ENCODE peak calls at places on chromosomes 6 and 20, in six cellular contexts. E is cardiac muscle cell, F is Peyer's patch, B is lung, K is stomach, Z is fibroblast of pulmonary artery. R is an unnamed sample.

GRCh38 chr20:41889871-41890224 is 271.7 kb upstream of the CHD6 start:
- DNase-seq in E (no peak), Z (no peak), B (no peak), F (no peak), K (no peak), R (no peak)

GRCh38 chr6:158789115-158789917 is 29.9 kb downstream of the EZR start:
- DNase-seq in K (peak), B (no peak), Z (no peak), F (no peak), E (no peak), R (no peak)

GRCh38 chr20:32231847-32232246 is 24.2 kb downstream of the POFUT1 start:
- DNase-seq in Z (peak), F (no peak), E (no peak), K (no peak), B (no peak), R (no peak)

GRCh38 chr6:78483546-78483945 is 383.8 kb upstream of the IRAK1BP1 start:
- DNase-seq in K (no peak), Z (peak), F (no peak), B (no peak), E (no peak), R (no peak)

GRCh38 chr6:33417127-33417902 is 592 bp downstream of the CUTA start:
- DNase-seq in F (peak), E (peak), K (no peak), Z (peak), B (no peak), R (no peak)

GRCh38 chr6:157556671-157557430 is 175.9 kb downstream of the ZDHHC14 start:
- DNase-seq in Z (no peak), F (no peak), B (no peak), K (peak), E (no peak), R (no peak)

GRCh38 chr6:94349227-94349626 is 929.9 kb upstream of the EPHA7 start:
- DNase-seq in B (no peak), E (no peak), Z (no peak), F (no peak), K (no peak), R (no peak)

GRCh38 chr6:79413562-79414002 is 123.6 kb downstream of the LCA5 start:
- DNase-seq in B (no peak), F (no peak), Z (peak), K (no peak), E (no peak), R (no peak)

GRCh38 chr20:44026932-44027685 is 112.5 kb downstream of the TOX2 start:
- DNase-seq in B (no peak), E (no peak), Z (no peak), F (no peak), K (peak), R (no peak)

GRCh38 chr20:62030834-62031434 is 34.7 kb downstream of the TAF4 start:
- DNase-seq in F (no peak), E (no peak), B (no peak), Z (no peak), K (no peak), R (no peak)

GRCh38 chr20:4045741-4046140 is 30.4 kb upstream of the RNF24 start:
- DNase-seq in E (no peak), K (no peak), Z (peak), F (no peak), B (no peak), R (no peak)

GRCh38 chr20:58702859-58703648 is 10.5 kb downstream of the NPEPL1 start:
- DNase-seq in F (no peak), B (no peak), E (no peak), K (no peak), Z (no peak), R (no peak)

GRCh38 chr20:19828233-19828632 is 70.2 kb downstream of the RIN2 start:
- DNase-seq in E (peak), K (no peak), F (no peak), Z (peak), B (no peak), R (peak)

GRCh38 chr20:51385941-51386530 is 156.5 kb downstream of the NFATC2 start:
- DNase-seq in E (peak), F (no peak), B (no peak), K (no peak), Z (peak), R (no peak)

GRCh38 chr20:61956396-61957342 is 109.0 kb downstream of the TAF4 start:
- DNase-seq in E (peak), B (no peak), F (no peak), K (no peak), Z (peak), R (no peak)

GRCh38 chr6:167948716-167949115 is 48.8 kb upstream of the KIF25 start:
- DNase-seq in Z (no peak), B (no peak), E (no peak), F (no peak), K (no peak), R (no peak)

GRCh38 chr6:5582758-5583157 is 321.4 kb downstream of the FARS2 start:
- DNase-seq in Z (no peak), E (no peak), F (no peak), B (no peak), K (no peak), R (no peak)

GRCh38 chr20:1818895-1819294 is 76.3 kb upstream of the SIRPA start:
- DNase-seq in K (no peak), B (no peak), Z (no peak), F (no peak), E (no peak), R (no peak)

GRCh38 chr20:53660947-53661381 is 67.3 kb upstream of the ZNF217 start:
- DNase-seq in Z (no peak), B (no peak), F (no peak), E (no peak), K (no peak), R (no peak)

GRCh38 chr6:77463308-77463880 is at the start of gene HTR1B:
- DNase-seq in K (peak), Z (no peak), F (no peak), E (peak), B (no peak), R (no peak)

GRCh38 chr6:80022803-80023202 is 18.4 kb downstream of the TTK start:
- DNase-seq in Z (peak), B (no peak), K (no peak), F (no peak), E (no peak), R (no peak)

GRCh38 chr20:25198663-25199363 is 3.3 kb downstream of the ENTPD6 start:
- DNase-seq in K (no peak), F (no peak), Z (no peak), E (no peak), B (no peak), R (no peak)

GRCh38 chr6:11298651-11299420 is 66.4 kb upstream of the NEDD9 start:
- DNase-seq in B (no peak), K (peak), E (no peak), Z (peak), F (no peak), R (no peak)

GRCh38 chr6:54810182-54810581 is 36.4 kb upstream of the FAM83B start:
- DNase-seq in F (no peak), Z (no peak), B (no peak), E (no peak), K (no peak), R (no peak)

GRCh38 chr20:47701612-47702011 is 83.7 kb downstream of the SULF2 start:
- DNase-seq in E (no peak), F (no peak), K (no peak), Z (no peak), B (no peak), R (no peak)

GRCh38 chr6:145099713-145100112 is 635.6 kb downstream of the EPM2A start:
- DNase-seq in E (no peak), B (no peak), F (no peak), K (no peak), Z (no peak), R (no peak)

GRCh38 chr6:154815938-154816820 is 83.0 kb downstream of the SCAF8 start:
- DNase-seq in Z (no peak), E (no peak), B (no peak), K (no peak), F (no peak), R (no peak)

GRCh38 chr6:78489874-78490273 is 377.5 kb upstream of the IRAK1BP1 start:
- DNase-seq in K (no peak), Z (peak), B (no peak), E (no peak), F (no peak), R (no peak)

GRCh38 chr6:31466466-31466865 is 31.5 kb upstream of the MICB start:
- DNase-seq in K (no peak), E (no peak), B (no peak), F (no peak), Z (no peak), R (no peak)

GRCh38 chr6:33746651-33747100 is at the start of gene IP6K3:
- DNase-seq in E (peak), F (no peak), K (no peak), B (no peak), Z (no peak), R (no peak)

GRCh38 chr6:46407785-46408530 is 83.3 kb downstream of the RCAN2 start:
- DNase-seq in K (no peak), B (no peak), E (no peak), Z (no peak), F (no peak), R (no peak)

GRCh38 chr6:124226396-124226795 is 422.7 kb downstream of the NKAIN2 start:
- DNase-seq in F (no peak), K (no peak), B (no peak), Z (peak), E (no peak), R (no peak)

GRCh38 chr6:159075506-159076100 is 30.8 kb upstream of the TAGAP start:
- DNase-seq in F (no peak), K (no peak), E (no peak), Z (no peak), B (no peak), R (no peak)

GRCh38 chr20:60219984-60220540 is 261.8 kb downstream of the CDH26 start:
- DNase-seq in B (no peak), E (no peak), K (no peak), F (no peak), Z (no peak), R (no peak)

GRCh38 chr6:113493991-113494390 is 363.2 kb upstream of the MARCKS start:
- DNase-seq in K (no peak), F (no peak), Z (no peak), E (no peak), B (no peak), R (no peak)

GRCh38 chr20:10565191-10565921 is 108.4 kb downstream of the JAG1 start:
- DNase-seq in K (no peak), Z (peak), F (no peak), E (peak), B (no peak), R (no peak)

GRCh38 chr20:62386383-62387218 is at the start of gene RPS21:
- DNase-seq in F (peak), Z (peak), B (peak), K (peak), E (peak), R (peak)

GRCh38 chr6:56241106-56241812 is 6.1 kb downstream of the COL21A1 start:
- DNase-seq in E (no peak), B (no peak), Z (no peak), K (no peak), F (no peak), R (no peak)

DNA sequence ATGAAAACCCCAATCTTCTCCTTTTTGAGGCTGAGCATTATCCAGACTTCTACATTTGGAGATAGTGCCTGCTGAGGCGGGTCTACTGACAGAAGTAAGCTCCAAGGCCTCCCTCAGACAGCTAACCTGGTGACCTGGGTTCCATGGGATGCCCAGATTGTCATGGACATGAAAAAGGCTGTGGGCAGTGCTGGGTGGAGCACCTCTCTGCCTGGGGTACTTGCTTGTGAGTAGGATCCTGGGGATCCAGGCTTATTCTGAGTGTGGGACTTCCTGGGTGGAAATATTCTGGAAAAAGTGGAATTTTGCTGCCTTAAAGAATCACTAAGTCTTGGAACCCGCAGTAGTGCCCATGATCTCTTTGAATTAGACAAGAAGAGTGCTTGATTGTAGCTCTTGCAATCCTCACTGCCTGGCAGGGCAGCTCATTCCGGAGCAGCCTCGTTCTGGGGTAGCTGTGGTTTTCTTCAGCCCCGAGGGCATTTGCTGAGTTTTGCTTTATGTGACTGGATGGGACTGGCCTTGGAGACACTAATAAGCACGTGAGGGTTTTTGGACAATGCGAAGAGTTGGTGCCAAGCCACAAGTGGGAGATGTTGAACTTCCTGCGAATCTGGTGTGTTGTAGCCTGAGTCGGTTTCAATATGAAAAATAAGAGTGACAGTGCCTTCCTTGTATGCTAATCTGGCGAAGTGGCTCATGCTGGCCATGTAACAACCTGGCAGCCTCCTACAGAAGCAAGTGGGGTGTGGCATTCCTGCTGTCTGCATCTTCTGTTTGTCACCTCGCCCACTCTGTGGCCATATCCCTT is 28.2 kb downstream of the SNRNP48 start:
- DNase-seq in E (no peak), K (no peak), Z (peak), F (no peak), B (peak), R (peak)
- TF ChIP-seq CTCF in E (no peak), K (no peak), Z (peak), F (no peak), B (no peak), R (no peak)

DNA sequence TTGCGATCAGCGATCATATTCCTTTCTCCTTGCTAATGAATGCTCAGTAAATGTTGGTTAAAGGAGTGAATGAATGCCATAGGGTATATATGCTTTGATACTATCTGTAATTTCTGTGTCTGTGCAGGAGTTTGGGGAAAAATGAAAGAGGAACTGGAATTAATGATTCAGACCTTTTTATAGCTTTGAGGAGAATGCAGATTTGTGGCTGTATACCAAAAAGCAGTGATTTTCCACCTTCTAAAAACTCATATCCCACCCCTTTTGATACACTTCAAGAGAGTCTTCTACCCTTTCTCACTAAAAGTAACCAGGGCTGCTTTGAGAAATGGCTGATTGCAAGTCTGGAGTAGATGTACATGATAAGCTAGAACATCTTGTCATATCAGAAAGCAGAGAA is 26.6 kb upstream of the SUMO4 start:
- DNase-seq in E (no peak), F (no peak), K (no peak), Z (no peak), B (no peak), R (no peak)
- TF ChIP-seq CTCF in E (no peak), F (no peak), K (no peak), Z (no peak), B (no peak), R (no peak)

GRCh38 chr6:16184129-16184528 is 54.3 kb upstream of the GMPR start:
- DNase-seq in Z (peak), E (peak), B (no peak), K (peak), F (peak), R (peak)
- TF ChIP-seq CTCF in Z (peak), E (peak), B (no peak), K (peak), F (peak), R (no peak)

GRCh38 chr20:18507218-18508191 is at the start of gene SEC23B:
- DNase-seq in Z (peak), F (peak), E (peak), B (peak), K (peak), R (peak)
- TF ChIP-seq CTCF in Z (no peak), F (no peak), E (no peak), B (no peak), K (no peak), R (no peak)

DNA sequence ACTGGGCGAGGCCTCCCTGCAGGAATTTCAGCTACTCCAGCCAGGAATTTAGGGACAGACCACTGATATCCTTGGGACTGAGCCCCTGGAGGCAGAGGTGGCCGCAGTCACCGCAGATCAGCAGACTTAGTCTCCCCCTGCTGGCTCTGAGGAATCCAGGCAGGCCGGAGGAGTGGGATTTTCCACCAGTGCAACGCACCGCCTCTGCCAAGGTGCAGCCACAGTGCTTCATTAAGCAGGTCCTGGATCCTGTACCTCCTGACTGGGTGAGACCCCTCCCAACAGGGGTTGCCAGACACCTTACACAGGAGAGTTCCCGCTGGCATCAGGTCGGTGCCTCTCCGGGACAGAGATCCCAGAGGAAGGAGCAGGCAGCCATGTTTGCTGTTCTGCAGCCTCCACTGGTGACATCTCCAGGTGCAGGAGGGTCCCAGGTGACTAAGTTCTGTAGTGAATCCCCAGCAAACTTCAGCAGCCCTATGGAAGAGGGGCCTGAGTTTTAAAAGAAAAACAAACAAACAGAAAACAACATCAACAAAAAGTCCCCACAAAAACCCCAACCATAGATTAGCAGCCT is 515.2 kb downstream of the FRK start:
- DNase-seq in E (peak), F (no peak), B (no peak), K (no peak), Z (no peak), R (no peak)
- TF ChIP-seq CTCF in E (no peak), F (no peak), B (no peak), K (no peak), Z (no peak), R (no peak)

DNA sequence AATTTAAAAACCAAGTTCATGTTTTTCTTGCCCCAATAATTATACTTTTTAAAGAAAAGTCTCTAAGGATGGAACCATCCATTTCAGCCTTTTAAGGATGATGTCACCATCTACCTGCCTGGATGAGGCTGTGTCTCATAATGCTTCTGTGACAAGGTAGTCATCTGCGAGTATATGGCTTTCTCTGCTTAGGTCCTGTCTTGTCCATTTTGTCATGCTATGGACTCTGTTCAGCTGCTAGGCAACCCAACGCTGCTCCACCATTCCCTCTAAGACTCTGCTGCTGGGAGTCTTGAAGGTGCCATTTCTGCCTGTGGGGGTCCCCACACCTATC is 459.8 kb upstream of the RUNX2 start:
- DNase-seq in Z (no peak), B (no peak), K (no peak), E (no peak), F (no peak), R (no peak)
- TF ChIP-seq CTCF in Z (no peak), B (no peak), K (no peak), E (no peak), F (no peak), R (no peak)

GRCh38 chr6:38702471-38703397 is at the start of gene GLO1:
- DNase-seq in F (peak), Z (peak), B (peak), E (peak), K (peak), R (peak)
- TF ChIP-seq CTCF in F (no peak), Z (no peak), B (no peak), E (no peak), K (no peak), R (no peak)

GRCh38 chr6:100724696-100725095 is 156.4 kb downstream of the ASCC3 start:
- DNase-seq in Z (no peak), F (no peak), K (no peak), E (peak), B (no peak), R (no peak)

GRCh38 chr6:100719883-100720682 is 161.0 kb downstream of the ASCC3 start:
- DNase-seq in Z (peak), F (no peak), B (no peak), K (no peak), E (peak), R (no peak)

GRCh38 chr6:100726741-100727140 is 154.4 kb downstream of the ASCC3 start:
- DNase-seq in Z (peak), B (no peak), E (no peak), K (no peak), F (no peak), R (no peak)

GRCh38 chr6:100721256-100721655 is 159.9 kb downstream of the ASCC3 start:
- DNase-seq in K (no peak), E (no peak), B (no peak), Z (no peak), F (no peak), R (no peak)

GRCh38 chr6:100724222-100724621 is 156.9 kb downstream of the ASCC3 start:
- DNase-seq in Z (no peak), E (no peak), K (no peak), B (no peak), F (no peak), R (no peak)
- TF ChIP-seq CTCF in Z (no peak), E (no peak), K (no peak), B (no peak), F (no peak), R (no peak)

GRCh38 chr6:105380634-105381033 is 22.2 kb downstream of the PREP start:
- DNase-seq in E (no peak), B (no peak), Z (no peak), K (no peak), F (peak), R (no peak)
- TF ChIP-seq CTCF in E (no peak), B (no peak), Z (no peak), K (no peak), F (no peak), R (no peak)

R was measured in CD14-positive monocyte.